ENCODE peak calls at places on chromosomes 3 and 15, in four cellular contexts. Z, C, X and G are unnamed samples.

GRCh38 chr3:89925976-89926375 is 818.6 kb downstream of the EPHA3 start:
- DNase-seq in Z (no peak), C (no peak), X (no peak), G (no peak)

GRCh38 chr15:101250931-101251829 is 668 bp downstream of the CHSY1 start:
- DNase-seq in Z (peak; percentile 44), C (peak; percentile 52), X (peak; percentile 44), G (no peak)

GRCh38 chr3:137988152-137988551 is 21.8 kb upstream of the CLDN18 start:
- DNase-seq in Z (no peak), C (no peak), X (no peak), G (no peak)

GRCh38 chr15:29638781-29639180 is 183.5 kb downstream of the TJP1 start:
- DNase-seq in Z (peak; percentile 27), C (no peak), X (no peak), G (no peak)

GRCh38 chr3:37377670-37378069 is 203.3 kb upstream of the LRRFIP2 start:
- DNase-seq in Z (no peak), C (no peak), X (no peak), G (no peak)

GRCh38 chr15:38941399-38941953 is 376.9 kb upstream of the RASGRP1 start:
- DNase-seq in Z (peak; percentile 61), C (peak; percentile 1), X (no peak), G (no peak)

GRCh38 chr15:38853608-38854007 is 289.0 kb upstream of the RASGRP1 start:
- DNase-seq in Z (peak; percentile 70), C (peak; percentile 27), X (peak; percentile 55), G (no peak)

GRCh38 chr3:148513066-148513671 is 184.5 kb upstream of the AGTR1 start:
- DNase-seq in Z (peak; percentile 57), C (no peak), X (no peak), G (no peak)

GRCh38 chr15:61182955-61183354 is 46.1 kb downstream of the RORA start:
- DNase-seq in Z (peak; percentile 12), C (no peak), X (no peak), G (no peak)

GRCh38 chr15:71015342-71015741 is 99.9 kb upstream of the THSD4 start:
- DNase-seq in Z (no peak), C (no peak), X (no peak), G (no peak)

GRCh38 chr3:155581579-155581978 is 163.3 kb downstream of the PLCH1 start:
- DNase-seq in Z (no peak), C (no peak), X (no peak), G (no peak)

GRCh38 chr15:77819271-77819806 is 186.6 kb upstream of the LINGO1 start:
- DNase-seq in Z (no peak), C (no peak), X (peak; percentile 30), G (no peak)

GRCh38 chr3:52606373-52607085 is 70.1 kb downstream of the UQCC5 start:
- DNase-seq in Z (peak; percentile 76), C (peak; percentile 94), X (no peak), G (no peak)

GRCh38 chr3:147120029-147120428 is 286.3 kb downstream of the ZIC4 start:
- DNase-seq in Z (peak; percentile 72), C (peak; percentile 6), X (no peak), G (no peak)

GRCh38 chr3:9669720-9670432 is 20.6 kb downstream of the MTMR14 start:
- DNase-seq in Z (peak; percentile 48), C (no peak), X (no peak), G (no peak)

GRCh38 chr15:100211855-100212850 is 129.6 kb downstream of the ADAMTS17 start:
- DNase-seq in Z (no peak), C (no peak), X (no peak), G (no peak)

GRCh38 chr3:53846134-53846850 is at the start of the genes CHDH and IL17RB:
- DNase-seq in Z (no peak), C (peak; percentile 33), X (peak; percentile 27), G (no peak)

GRCh38 chr3:134620476-134621115 is 30.2 kb downstream of the KY start:
- DNase-seq in Z (no peak), C (no peak), X (no peak), G (no peak)

GRCh38 chr3:20648294-20648693 is 462.3 kb upstream of the SGO1 start:
- DNase-seq in Z (peak; percentile 78), C (peak; percentile 62), X (no peak), G (peak; percentile 71)

GRCh38 chr3:169954142-169954756 is 12.4 kb upstream of the SEC62 start:
- DNase-seq in Z (no peak), C (no peak), X (no peak), G (no peak)

GRCh38 chr3:81218023-81218422 is 543.4 kb downstream of the GBE1 start:
- DNase-seq in Z (peak; percentile 81), C (peak; percentile 34), X (peak; percentile 11), G (no peak)

GRCh38 chr15:61841461-61841860 is 218.8 kb downstream of the VPS13C start:
- DNase-seq in Z (no peak), C (no peak), X (no peak), G (no peak)

GRCh38 chr3:100008081-100008698 is 106.1 kb downstream of the FILIP1L start:
- DNase-seq in Z (no peak), C (no peak), X (no peak), G (no peak)

GRCh38 chr3:23238156-23238555 is 35.0 kb downstream of the UBE2E2 start:
- DNase-seq in Z (no peak), C (no peak), X (no peak), G (no peak)
- TF ChIP-seq CTCF in Z (no peak), C (no peak), X (no peak), G (no peak)

GRCh38 chr15:80662756-80663553 is 32.2 kb upstream of the ABHD17C start:
- DNase-seq in Z (no peak), C (peak; percentile 67), X (no peak), G (no peak)

GRCh38 chr15:80662129-80662528 is 33.0 kb upstream of the ABHD17C start:
- DNase-seq in Z (no peak), C (no peak), X (no peak), G (no peak)

GRCh38 chr15:80665151-80665550 is 30.0 kb upstream of the ABHD17C start:
- DNase-seq in Z (no peak), C (no peak), X (no peak), G (no peak)

GRCh38 chr15:80659375-80659774 is 35.7 kb upstream of the ABHD17C start:
- DNase-seq in Z (no peak), C (no peak), X (no peak), G (no peak)

GRCh38 chr15:80660114-80660513 is 35.0 kb upstream of the ABHD17C start:
- DNase-seq in Z (no peak), C (peak; percentile 63), X (peak; percentile 55), G (peak; percentile 16)
- TF ChIP-seq CTCF in Z (no peak), C (peak; percentile 48), X (peak; percentile 29), G (peak; percentile 57)

GRCh38 chr3:44989636-44990373 is 13.8 kb downstream of the EXOSC7 start:
- DNase-seq in Z (no peak), C (no peak), X (no peak), G (no peak)

GRCh38 chr3:44987318-44987717 is 11.3 kb downstream of the EXOSC7 start:
- DNase-seq in Z (no peak), C (no peak), X (no peak), G (no peak)

GRCh38 chr3:44989141-44989540 is 13.1 kb downstream of the EXOSC7 start:
- DNase-seq in Z (no peak), C (no peak), X (no peak), G (no peak)

GRCh38 chr3:44991326-44991725 is 15.3 kb downstream of the EXOSC7 start:
- DNase-seq in Z (no peak), C (no peak), X (no peak), G (no peak)

DNA sequence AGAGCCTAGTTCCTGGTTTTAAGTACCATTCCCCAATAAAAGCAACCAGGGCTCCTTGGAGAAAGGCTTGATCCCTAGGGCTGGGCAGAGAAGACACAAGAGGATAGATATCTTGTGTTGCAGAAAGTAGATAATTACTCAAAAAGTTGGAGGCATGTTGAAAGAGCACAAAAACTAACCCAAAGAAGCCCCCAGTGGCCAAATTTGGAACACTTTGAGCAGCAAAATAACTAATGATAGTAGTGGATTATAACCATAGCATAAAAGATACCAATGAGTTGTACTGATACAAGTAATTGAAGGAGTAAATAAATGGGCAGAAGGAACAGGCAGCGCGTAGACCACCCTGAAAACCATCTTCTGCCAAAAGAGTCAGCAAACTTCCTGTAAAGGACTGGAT is 12.0 kb downstream of the EXOSC7 start:
- DNase-seq in Z (peak; percentile 50), C (peak; percentile 23), X (no peak), G (no peak)
- TF ChIP-seq CTCF in Z (peak; percentile 63), C (peak; percentile 23), X (peak; percentile 68), G (peak; percentile 39)

DNA sequence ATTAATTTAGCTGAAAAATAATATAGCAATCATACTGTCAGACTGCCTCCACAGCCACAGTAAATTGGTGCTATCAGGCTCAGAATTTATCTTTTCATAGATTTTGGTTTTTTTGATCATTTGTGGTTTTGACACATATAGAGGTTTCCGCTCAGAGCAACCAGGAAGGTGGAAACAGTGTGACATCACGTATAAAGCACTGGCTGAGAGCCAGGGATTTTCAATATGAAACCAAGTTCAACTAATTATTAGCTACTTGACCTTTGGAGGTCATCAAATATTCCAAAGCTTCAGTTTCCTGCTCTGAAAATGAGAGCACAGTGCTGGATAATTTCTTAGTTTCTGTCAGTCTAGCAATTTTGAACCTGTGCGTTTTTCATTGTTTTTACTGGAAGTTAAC is 433.8 kb upstream of the SUCLG2 start:
- DNase-seq in Z (no peak), C (no peak), X (no peak), G (no peak)
- TF ChIP-seq CTCF in Z (no peak), C (no peak), X (no peak), G (no peak)